ENCODE peak calls at places on chromosomes 11 and 22, in ten cellular contexts. One of them, this sample, is unnamed.

GRCh38 chr11:34621876-34622275 is 983 bp downstream of the EHF start:
- DNase-seq in C1 segment of cervical spinal cord: no peak
- DNase-seq in substantia nigra: no peak
- DNase-seq in Calu3: no peak
- DNase-seq in IMR-90: no peak
- DNase-seq in body of pancreas: no peak
- DNase-seq in iris pigment epithelial cell: peak
- DNase-seq in stimulated activated CD4-positive, alpha-beta T cell treated with anti-CD3 and anti-CD28 coated beads, Interleukin-15, amount 100 ng/mL, for 24 hours: no peak
- DNase-seq in NCI-H774: no peak
- DNase-seq in ACHN: no peak
- DNase-seq in this sample: peak

GRCh38 chr11:32990481-32990880 is 25.2 kb upstream of the DEPDC7 start:
- DNase-seq in stimulated activated CD4-positive, alpha-beta T cell treated with anti-CD3 and anti-CD28 coated beads, Interleukin-15, amount 100 ng/mL, for 24 hours: no peak
- DNase-seq in IMR-90: no peak
- DNase-seq in ACHN: no peak
- DNase-seq in C1 segment of cervical spinal cord: no peak
- DNase-seq in NCI-H774: no peak
- DNase-seq in body of pancreas: no peak
- DNase-seq in substantia nigra: no peak
- DNase-seq in Calu3: no peak
- DNase-seq in iris pigment epithelial cell: no peak
- DNase-seq in this sample: no peak

GRCh38 chr11:126716456-126717083 is 284.0 kb downstream of the KIRREL3 start:
- DNase-seq in ACHN: peak
- DNase-seq in IMR-90: peak
- DNase-seq in body of pancreas: peak
- DNase-seq in substantia nigra: peak
- DNase-seq in C1 segment of cervical spinal cord: peak
- DNase-seq in stimulated activated CD4-positive, alpha-beta T cell treated with anti-CD3 and anti-CD28 coated beads, Interleukin-15, amount 100 ng/mL, for 24 hours: peak
- DNase-seq in Calu3: peak
- DNase-seq in iris pigment epithelial cell: peak
- DNase-seq in NCI-H774: peak
- DNase-seq in this sample: peak

GRCh38 chr11:120516461-120517389 is 5.2 kb downstream of the GRIK4 start:
- DNase-seq in NCI-H774: no peak
- DNase-seq in Calu3: no peak
- DNase-seq in body of pancreas: no peak
- DNase-seq in iris pigment epithelial cell: no peak
- DNase-seq in substantia nigra: peak
- DNase-seq in C1 segment of cervical spinal cord: no peak
- DNase-seq in IMR-90: no peak
- DNase-seq in stimulated activated CD4-positive, alpha-beta T cell treated with anti-CD3 and anti-CD28 coated beads, Interleukin-15, amount 100 ng/mL, for 24 hours: no peak
- DNase-seq in ACHN: no peak
- DNase-seq in this sample: no peak

GRCh38 chr11:70928854-70929598 is 323.4 kb downstream of the SHANK2 start:
- DNase-seq in substantia nigra: no peak
- DNase-seq in iris pigment epithelial cell: no peak
- DNase-seq in Calu3: no peak
- DNase-seq in C1 segment of cervical spinal cord: no peak
- DNase-seq in IMR-90: no peak
- DNase-seq in stimulated activated CD4-positive, alpha-beta T cell treated with anti-CD3 and anti-CD28 coated beads, Interleukin-15, amount 100 ng/mL, for 24 hours: no peak
- DNase-seq in ACHN: no peak
- DNase-seq in NCI-H774: no peak
- DNase-seq in body of pancreas: no peak
- DNase-seq in this sample: no peak

GRCh38 chr11:105723269-105723668 is 113.4 kb downstream of the GRIA4 start:
- DNase-seq in C1 segment of cervical spinal cord: no peak
- DNase-seq in stimulated activated CD4-positive, alpha-beta T cell treated with anti-CD3 and anti-CD28 coated beads, Interleukin-15, amount 100 ng/mL, for 24 hours: no peak
- DNase-seq in Calu3: no peak
- DNase-seq in iris pigment epithelial cell: no peak
- DNase-seq in ACHN: no peak
- DNase-seq in IMR-90: no peak
- DNase-seq in body of pancreas: no peak
- DNase-seq in substantia nigra: no peak
- DNase-seq in NCI-H774: no peak
- DNase-seq in this sample: no peak

GRCh38 chr22:10741210-10741609 is 4786.8 kb upstream of the OR11H1 start:
- DNase-seq in substantia nigra: no peak
- DNase-seq in NCI-H774: no peak
- DNase-seq in IMR-90: no peak
- DNase-seq in stimulated activated CD4-positive, alpha-beta T cell treated with anti-CD3 and anti-CD28 coated beads, Interleukin-15, amount 100 ng/mL, for 24 hours: no peak
- DNase-seq in Calu3: no peak
- DNase-seq in body of pancreas: no peak
- DNase-seq in C1 segment of cervical spinal cord: no peak
- DNase-seq in ACHN: no peak
- DNase-seq in iris pigment epithelial cell: no peak
- DNase-seq in this sample: no peak

GRCh38 chr11:94664336-94664735 is 97.2 kb downstream of the PIWIL4 start:
- DNase-seq in iris pigment epithelial cell: peak
- DNase-seq in IMR-90: no peak
- DNase-seq in body of pancreas: peak
- DNase-seq in stimulated activated CD4-positive, alpha-beta T cell treated with anti-CD3 and anti-CD28 coated beads, Interleukin-15, amount 100 ng/mL, for 24 hours: no peak
- DNase-seq in Calu3: peak
- DNase-seq in C1 segment of cervical spinal cord: no peak
- DNase-seq in NCI-H774: no peak
- DNase-seq in substantia nigra: no peak
- DNase-seq in ACHN: no peak
- DNase-seq in this sample: peak

GRCh38 chr11:19290356-19290755 is 49.6 kb upstream of the E2F8 start:
- DNase-seq in IMR-90: no peak
- DNase-seq in C1 segment of cervical spinal cord: no peak
- DNase-seq in ACHN: no peak
- DNase-seq in body of pancreas: no peak
- DNase-seq in stimulated activated CD4-positive, alpha-beta T cell treated with anti-CD3 and anti-CD28 coated beads, Interleukin-15, amount 100 ng/mL, for 24 hours: no peak
- DNase-seq in NCI-H774: no peak
- DNase-seq in Calu3: no peak
- DNase-seq in substantia nigra: no peak
- DNase-seq in iris pigment epithelial cell: no peak
- DNase-seq in this sample: peak

GRCh38 chr11:128868851-128869671 is 2.0 kb upstream of the KCNJ1 start:
- DNase-seq in NCI-H774: no peak
- DNase-seq in ACHN: no peak
- DNase-seq in body of pancreas: no peak
- DNase-seq in IMR-90: no peak
- DNase-seq in C1 segment of cervical spinal cord: no peak
- DNase-seq in substantia nigra: no peak
- DNase-seq in iris pigment epithelial cell: no peak
- DNase-seq in stimulated activated CD4-positive, alpha-beta T cell treated with anti-CD3 and anti-CD28 coated beads, Interleukin-15, amount 100 ng/mL, for 24 hours: peak
- DNase-seq in Calu3: no peak
- DNase-seq in this sample: no peak

GRCh38 chr11:80239217-80239616 is 798.4 kb upstream of the TENM4 start:
- DNase-seq in stimulated activated CD4-positive, alpha-beta T cell treated with anti-CD3 and anti-CD28 coated beads, Interleukin-15, amount 100 ng/mL, for 24 hours: no peak
- DNase-seq in substantia nigra: no peak
- DNase-seq in NCI-H774: no peak
- DNase-seq in ACHN: no peak
- DNase-seq in IMR-90: no peak
- DNase-seq in iris pigment epithelial cell: peak
- DNase-seq in body of pancreas: no peak
- DNase-seq in Calu3: no peak
- DNase-seq in C1 segment of cervical spinal cord: no peak
- DNase-seq in this sample: no peak

GRCh38 chr22:19232620-19233019 is 54.1 kb upstream of the SLC25A1 start:
- DNase-seq in body of pancreas: no peak
- DNase-seq in C1 segment of cervical spinal cord: no peak
- DNase-seq in iris pigment epithelial cell: peak
- DNase-seq in NCI-H774: peak
- DNase-seq in IMR-90: no peak
- DNase-seq in ACHN: no peak
- DNase-seq in substantia nigra: no peak
- DNase-seq in Calu3: no peak
- DNase-seq in stimulated activated CD4-positive, alpha-beta T cell treated with anti-CD3 and anti-CD28 coated beads, Interleukin-15, amount 100 ng/mL, for 24 hours: no peak
- DNase-seq in this sample: no peak

GRCh38 chr22:25353516-25354445 is 134.3 kb downstream of the CRYBB2 start:
- DNase-seq in substantia nigra: no peak
- DNase-seq in C1 segment of cervical spinal cord: no peak
- DNase-seq in stimulated activated CD4-positive, alpha-beta T cell treated with anti-CD3 and anti-CD28 coated beads, Interleukin-15, amount 100 ng/mL, for 24 hours: no peak
- DNase-seq in iris pigment epithelial cell: no peak
- DNase-seq in Calu3: no peak
- DNase-seq in ACHN: no peak
- DNase-seq in NCI-H774: no peak
- DNase-seq in IMR-90: no peak
- DNase-seq in body of pancreas: no peak
- DNase-seq in this sample: no peak

GRCh38 chr11:848380-848931 is 5.8 kb downstream of the TSPAN4 start:
- DNase-seq in Calu3: peak
- DNase-seq in IMR-90: no peak
- DNase-seq in C1 segment of cervical spinal cord: no peak
- DNase-seq in substantia nigra: peak
- DNase-seq in stimulated activated CD4-positive, alpha-beta T cell treated with anti-CD3 and anti-CD28 coated beads, Interleukin-15, amount 100 ng/mL, for 24 hours: peak
- DNase-seq in body of pancreas: peak
- DNase-seq in iris pigment epithelial cell: no peak
- DNase-seq in ACHN: no peak
- DNase-seq in NCI-H774: no peak
- DNase-seq in this sample: no peak

GRCh38 chr11:14578551-14578956 is 58.4 kb upstream of the PSMA1 start:
- DNase-seq in iris pigment epithelial cell: peak
- DNase-seq in substantia nigra: no peak
- DNase-seq in ACHN: no peak
- DNase-seq in IMR-90: peak
- DNase-seq in C1 segment of cervical spinal cord: no peak
- DNase-seq in Calu3: peak
- DNase-seq in body of pancreas: peak
- DNase-seq in stimulated activated CD4-positive, alpha-beta T cell treated with anti-CD3 and anti-CD28 coated beads, Interleukin-15, amount 100 ng/mL, for 24 hours: peak
- DNase-seq in NCI-H774: no peak
- DNase-seq in this sample: peak

GRCh38 chr22:41482319-41482935 is 13.5 kb downstream of the ACO2 start:
- DNase-seq in iris pigment epithelial cell: peak
- DNase-seq in body of pancreas: no peak
- DNase-seq in stimulated activated CD4-positive, alpha-beta T cell treated with anti-CD3 and anti-CD28 coated beads, Interleukin-15, amount 100 ng/mL, for 24 hours: no peak
- DNase-seq in Calu3: no peak
- DNase-seq in substantia nigra: no peak
- DNase-seq in IMR-90: peak
- DNase-seq in C1 segment of cervical spinal cord: no peak
- DNase-seq in ACHN: no peak
- DNase-seq in NCI-H774: no peak
- DNase-seq in this sample: peak

GRCh38 chr22:35330258-35330861 is 30.7 kb downstream of the TOM1 start:
- DNase-seq in IMR-90: peak
- DNase-seq in body of pancreas: peak
- DNase-seq in iris pigment epithelial cell: peak
- DNase-seq in C1 segment of cervical spinal cord: peak
- DNase-seq in ACHN: no peak
- DNase-seq in stimulated activated CD4-positive, alpha-beta T cell treated with anti-CD3 and anti-CD28 coated beads, Interleukin-15, amount 100 ng/mL, for 24 hours: peak
- DNase-seq in Calu3: no peak
- DNase-seq in NCI-H774: no peak
- DNase-seq in substantia nigra: peak
- DNase-seq in this sample: peak

GRCh38 chr11:48170176-48170839 is 46.3 kb upstream of the OR4B1 start:
- DNase-seq in iris pigment epithelial cell: peak
- DNase-seq in C1 segment of cervical spinal cord: no peak
- DNase-seq in body of pancreas: no peak
- DNase-seq in substantia nigra: no peak
- DNase-seq in NCI-H774: no peak
- DNase-seq in IMR-90: peak
- DNase-seq in stimulated activated CD4-positive, alpha-beta T cell treated with anti-CD3 and anti-CD28 coated beads, Interleukin-15, amount 100 ng/mL, for 24 hours: no peak
- DNase-seq in ACHN: no peak
- DNase-seq in Calu3: no peak
- DNase-seq in this sample: no peak

GRCh38 chr11:35802672-35803071 is 140.1 kb downstream of the TRIM44 start:
- DNase-seq in Calu3: no peak
- DNase-seq in substantia nigra: no peak
- DNase-seq in body of pancreas: no peak
- DNase-seq in NCI-H774: no peak
- DNase-seq in ACHN: no peak
- DNase-seq in stimulated activated CD4-positive, alpha-beta T cell treated with anti-CD3 and anti-CD28 coated beads, Interleukin-15, amount 100 ng/mL, for 24 hours: no peak
- DNase-seq in iris pigment epithelial cell: no peak
- DNase-seq in IMR-90: no peak
- DNase-seq in C1 segment of cervical spinal cord: no peak
- DNase-seq in this sample: no peak

GRCh38 chr22:41976070-41976901 is 7.0 kb downstream of the SEPTIN3 start:
- DNase-seq in iris pigment epithelial cell: no peak
- DNase-seq in stimulated activated CD4-positive, alpha-beta T cell treated with anti-CD3 and anti-CD28 coated beads, Interleukin-15, amount 100 ng/mL, for 24 hours: peak
- DNase-seq in substantia nigra: peak
- DNase-seq in C1 segment of cervical spinal cord: peak
- DNase-seq in ACHN: no peak
- DNase-seq in IMR-90: no peak
- DNase-seq in body of pancreas: peak
- DNase-seq in NCI-H774: peak
- DNase-seq in Calu3: peak
- DNase-seq in this sample: no peak

GRCh38 chr11:8039530-8040260 is 41.3 kb upstream of the TUB start:
- DNase-seq in IMR-90: no peak
- DNase-seq in iris pigment epithelial cell: no peak
- DNase-seq in substantia nigra: no peak
- DNase-seq in ACHN: no peak
- DNase-seq in C1 segment of cervical spinal cord: no peak
- DNase-seq in body of pancreas: no peak
- DNase-seq in NCI-H774: no peak
- DNase-seq in Calu3: no peak
- DNase-seq in stimulated activated CD4-positive, alpha-beta T cell treated with anti-CD3 and anti-CD28 coated beads, Interleukin-15, amount 100 ng/mL, for 24 hours: no peak
- DNase-seq in this sample: no peak

GRCh38 chr22:23204541-23205157 is 24.3 kb downstream of the BCR start:
- DNase-seq in NCI-H774: peak
- DNase-seq in iris pigment epithelial cell: no peak
- DNase-seq in C1 segment of cervical spinal cord: peak
- DNase-seq in substantia nigra: no peak
- DNase-seq in IMR-90: no peak
- DNase-seq in ACHN: no peak
- DNase-seq in stimulated activated CD4-positive, alpha-beta T cell treated with anti-CD3 and anti-CD28 coated beads, Interleukin-15, amount 100 ng/mL, for 24 hours: no peak
- DNase-seq in Calu3: no peak
- DNase-seq in body of pancreas: peak
- DNase-seq in this sample: no peak

GRCh38 chr11:69240332-69241074 is 53.5 kb upstream of the MYEOV start:
- DNase-seq in stimulated activated CD4-positive, alpha-beta T cell treated with anti-CD3 and anti-CD28 coated beads, Interleukin-15, amount 100 ng/mL, for 24 hours: peak
- DNase-seq in NCI-H774: no peak
- DNase-seq in iris pigment epithelial cell: peak
- DNase-seq in body of pancreas: no peak
- DNase-seq in C1 segment of cervical spinal cord: no peak
- DNase-seq in ACHN: peak
- DNase-seq in substantia nigra: no peak
- DNase-seq in Calu3: peak
- DNase-seq in IMR-90: peak
- DNase-seq in this sample: no peak

GRCh38 chr11:14413307-14414072 is 54.5 kb upstream of the RRAS2 start:
- DNase-seq in iris pigment epithelial cell: peak
- DNase-seq in C1 segment of cervical spinal cord: no peak
- DNase-seq in ACHN: peak
- DNase-seq in body of pancreas: no peak
- DNase-seq in NCI-H774: no peak
- DNase-seq in substantia nigra: no peak
- DNase-seq in IMR-90: peak
- DNase-seq in Calu3: no peak
- DNase-seq in stimulated activated CD4-positive, alpha-beta T cell treated with anti-CD3 and anti-CD28 coated beads, Interleukin-15, amount 100 ng/mL, for 24 hours: peak
- DNase-seq in this sample: peak

GRCh38 chr22:23215294-23216204 is 35.2 kb downstream of the BCR start:
- DNase-seq in ACHN: no peak
- DNase-seq in substantia nigra: no peak
- DNase-seq in Calu3: peak
- DNase-seq in body of pancreas: peak
- DNase-seq in iris pigment epithelial cell: peak
- DNase-seq in C1 segment of cervical spinal cord: no peak
- DNase-seq in NCI-H774: no peak
- DNase-seq in stimulated activated CD4-positive, alpha-beta T cell treated with anti-CD3 and anti-CD28 coated beads, Interleukin-15, amount 100 ng/mL, for 24 hours: peak
- DNase-seq in IMR-90: peak
- DNase-seq in this sample: peak

GRCh38 chr22:50227588-50228215 is 17.1 kb downstream of the TUBGCP6 start:
- DNase-seq in NCI-H774: no peak
- DNase-seq in substantia nigra: no peak
- DNase-seq in ACHN: no peak
- DNase-seq in body of pancreas: no peak
- DNase-seq in stimulated activated CD4-positive, alpha-beta T cell treated with anti-CD3 and anti-CD28 coated beads, Interleukin-15, amount 100 ng/mL, for 24 hours: no peak
- DNase-seq in Calu3: no peak
- DNase-seq in iris pigment epithelial cell: no peak
- DNase-seq in IMR-90: no peak
- DNase-seq in C1 segment of cervical spinal cord: no peak
- DNase-seq in this sample: no peak

This sample was measured in HT1080.